ENCODE peak calls at places on chromosome 14, in four cellular contexts. T is WTC11, C is K562, Z is HepG2. L is an unnamed sample.

GRCh38 chr14:102610968-102611811 is 18.7 kb downstream of the RCOR1 start:
- DNase-seq in T (no peak), C (no peak), Z (no peak), L (no peak)

GRCh38 chr14:102055181-102055901 is 31.5 kb downstream of the HSP90AA1 start:
- DNase-seq in T (peak; percentile 57), C (no peak), Z (peak; percentile 18), L (no peak)

GRCh38 chr14:73833024-73833423 is 18.6 kb upstream of the PTGR2 start:
- DNase-seq in T (no peak), C (no peak), Z (no peak), L (no peak)

GRCh38 chr14:99286761-99287160 is 14.8 kb upstream of the BCL11B start:
- DNase-seq in T (no peak), C (no peak), Z (no peak), L (no peak)

GRCh38 chr14:92692822-92693226 is 55.6 kb downstream of the LGMN start:
- DNase-seq in T (no peak), C (no peak), Z (no peak), L (no peak)

GRCh38 chr14:54395284-54395683 is 1.5 kb upstream of the CDKN3 start:
- DNase-seq in T (no peak), C (no peak), Z (no peak), L (no peak)

GRCh38 chr14:101980700-101981099 is 16.3 kb downstream of the DYNC1H1 start:
- DNase-seq in T (no peak), C (no peak), Z (peak; percentile 35), L (peak; percentile 78)

GRCh38 chr14:72755766-72756165 is 138.1 kb downstream of the DPF3 start:
- DNase-seq in T (no peak), C (no peak), Z (no peak), L (no peak)

GRCh38 chr14:54681819-54682261 is 114.9 kb downstream of the SAMD4A start:
- DNase-seq in T (no peak), C (peak; percentile 25), Z (no peak), L (no peak)

GRCh38 chr14:67187210-67187609 is 2.0 kb upstream of the GARIN2 start:
- DNase-seq in T (no peak), C (no peak), Z (peak; percentile 38), L (peak; percentile 72)

GRCh38 chr14:30462358-30462757 is 96.6 kb upstream of the G2E3 start:
- DNase-seq in T (no peak), C (no peak), Z (no peak), L (no peak)

GRCh38 chr14:60051690-60052324 is 39.9 kb upstream of the PCNX4 start:
- DNase-seq in T (no peak), C (no peak), Z (no peak), L (no peak)

GRCh38 chr14:64569108-64570045 is 19.6 kb downstream of the PPP1R36 start:
- DNase-seq in T (no peak), C (no peak), Z (peak; percentile 10), L (peak; percentile 82)

GRCh38 chr14:72925815-72926291 is 411 bp upstream of the DCAF4 start:
- DNase-seq in T (no peak), C (no peak), Z (no peak), L (no peak)

GRCh38 chr14:70188608-70189540 is at the start of gene SLC8A3:
- DNase-seq in T (peak; percentile 59), C (no peak), Z (no peak), L (peak; percentile 40)

GRCh38 chr14:45201908-45202307 is 51.1 kb downstream of the MIS18BP1 start:
- DNase-seq in T (peak; percentile 33), C (peak; percentile 3), Z (peak; percentile 14), L (no peak)

GRCh38 chr14:94040247-94040646 is 14.1 kb downstream of the OTUB2 start:
- DNase-seq in T (no peak), C (no peak), Z (no peak), L (no peak)

GRCh38 chr14:55638665-55639064 is 58.7 kb downstream of the KTN1 start:
- DNase-seq in T (no peak), C (no peak), Z (no peak), L (no peak)

GRCh38 chr14:97218713-97219355 is 421.7 kb downstream of the VRK1 start:
- DNase-seq in T (peak; percentile 68), C (no peak), Z (no peak), L (peak; percentile 2)

GRCh38 chr14:73460691-73461127 is 2.4 kb upstream of the NUMB start:
- DNase-seq in T (no peak), C (no peak), Z (no peak), L (no peak)

GRCh38 chr14:84162658-84163057 is 1367.3 kb upstream of the FLRT2 start:
- DNase-seq in T (no peak), C (no peak), Z (no peak), L (no peak)

GRCh38 chr14:99320105-99320572 is 48.1 kb upstream of the BCL11B start:
- DNase-seq in T (peak; percentile 85), C (peak; percentile 78), Z (peak; percentile 29), L (peak; percentile 77)

GRCh38 chr14:62409185-62409584 is 636.1 kb downstream of the KCNH5 start:
- DNase-seq in T (no peak), C (no peak), Z (no peak), L (no peak)

GRCh38 chr14:61280526-61281185 is 482 bp downstream of the TMEM30B start:
- DNase-seq in T (peak; percentile 56), C (no peak), Z (no peak), L (peak; percentile 84)

GRCh38 chr14:104136472-104137296 is 1.7 kb upstream of the KIF26A start:
- DNase-seq in T (peak; percentile 28), C (no peak), Z (no peak), L (no peak)

GRCh38 chr14:102011631-102012030 is 47.3 kb downstream of the DYNC1H1 start:
- DNase-seq in T (no peak), C (no peak), Z (no peak), L (no peak)

GRCh38 chr14:32934891-32935633 is 3.6 kb upstream of the NPAS3 start:
- DNase-seq in T (peak; percentile 36), C (no peak), Z (no peak), L (no peak)

GRCh38 chr14:30330452-30330851 is 228.5 kb upstream of the G2E3 start:
- DNase-seq in T (no peak), C (peak; percentile 13), Z (no peak), L (no peak)

GRCh38 chr14:99522457-99522891 is 41.3 kb downstream of the CCNK start:
- DNase-seq in T (no peak), C (peak; percentile 30), Z (no peak), L (peak; percentile 55)

GRCh38 chr14:101961011-101961721 is 3.2 kb upstream of the DYNC1H1 start:
- DNase-seq in T (peak; percentile 82), C (peak; percentile 67), Z (peak; percentile 72), L (peak; percentile 77)

GRCh38 chr14:100158566-100159106 is 809 bp downstream of the DEGS2 start:
- DNase-seq in T (no peak), C (no peak), Z (no peak), L (no peak)

GRCh38 chr14:24366664-24367505 is 1.1 kb upstream of the NFATC4 start:
- DNase-seq in T (peak; percentile 93), C (peak; percentile 66), Z (peak; percentile 92), L (peak; percentile 84)

GRCh38 chr14:90755661-90756304 is 60.4 kb downstream of the TTC7B start:
- DNase-seq in T (no peak), C (no peak), Z (no peak), L (no peak)

GRCh38 chr14:106185837-106186233 is 659.5 kb downstream of the TMEM121 start:
- DNase-seq in T (no peak), C (no peak), Z (no peak), L (no peak)

GRCh38 chr14:24426150-24426911 is 3.1 kb downstream of the CBLN3 start:
- DNase-seq in T (no peak), C (no peak), Z (no peak), L (no peak)

GRCh38 chr14:63840981-63841380 is 11.8 kb upstream of the SYNE2 start:
- DNase-seq in T (peak; percentile 75), C (no peak), Z (peak; percentile 44), L (no peak)

GRCh38 chr14:76856769-76857168 is 30.6 kb downstream of the LRRC74A start:
- DNase-seq in T (no peak), C (no peak), Z (no peak), L (no peak)

GRCh38 chr14:22811752-22812151 is 3.5 kb downstream of the SLC7A7 start:
- DNase-seq in T (no peak), C (no peak), Z (no peak), L (no peak)
- TF ChIP-seq NR3C1 in T (no peak), C (no peak), Z (no peak), L (no peak)

DNA sequence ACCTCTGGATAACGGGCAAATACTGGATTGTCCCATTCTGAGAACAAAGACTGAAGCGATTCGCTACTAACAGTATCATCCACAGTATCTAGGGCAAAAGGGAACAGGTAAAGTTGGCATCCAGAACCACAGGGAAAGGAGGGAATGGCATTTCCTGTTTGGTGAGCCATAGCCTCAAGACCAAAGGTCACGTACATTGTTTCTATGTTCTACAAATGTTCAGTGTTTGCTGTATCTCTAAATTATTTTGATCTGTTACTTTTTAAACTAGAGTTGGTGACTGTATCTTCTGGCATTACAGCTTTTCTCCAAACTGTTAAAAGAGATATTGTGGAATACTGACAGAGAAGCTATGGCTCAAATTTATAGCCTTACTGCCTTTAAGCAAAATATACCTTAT is 9.7 kb downstream of the MLH3 start:
- DNase-seq in T (no peak), C (no peak), Z (peak; percentile 84), L (peak; percentile 54)
- TF ChIP-seq NR3C1 in T (no peak), C (no peak), Z (no peak), L (no peak)

GRCh38 chr14:95516554-95517209 is at the start of gene SYNE3:
- DNase-seq in T (peak; percentile 32), C (peak; percentile 80), Z (no peak), L (peak; percentile 46)

GRCh38 chr14:95520346-95520745 is 3.9 kb upstream of the SYNE3 start:
- DNase-seq in T (no peak), C (no peak), Z (no peak), L (no peak)

GRCh38 chr14:95515523-95516517 is 630 bp downstream of the SYNE3 start:
- DNase-seq in T (peak; percentile 68), C (peak; percentile 73), Z (peak; percentile 39), L (peak; percentile 74)

GRCh38 chr14:95519699-95520098 is 3.2 kb upstream of the SYNE3 start:
- DNase-seq in T (no peak), C (no peak), Z (no peak), L (no peak)

DNA sequence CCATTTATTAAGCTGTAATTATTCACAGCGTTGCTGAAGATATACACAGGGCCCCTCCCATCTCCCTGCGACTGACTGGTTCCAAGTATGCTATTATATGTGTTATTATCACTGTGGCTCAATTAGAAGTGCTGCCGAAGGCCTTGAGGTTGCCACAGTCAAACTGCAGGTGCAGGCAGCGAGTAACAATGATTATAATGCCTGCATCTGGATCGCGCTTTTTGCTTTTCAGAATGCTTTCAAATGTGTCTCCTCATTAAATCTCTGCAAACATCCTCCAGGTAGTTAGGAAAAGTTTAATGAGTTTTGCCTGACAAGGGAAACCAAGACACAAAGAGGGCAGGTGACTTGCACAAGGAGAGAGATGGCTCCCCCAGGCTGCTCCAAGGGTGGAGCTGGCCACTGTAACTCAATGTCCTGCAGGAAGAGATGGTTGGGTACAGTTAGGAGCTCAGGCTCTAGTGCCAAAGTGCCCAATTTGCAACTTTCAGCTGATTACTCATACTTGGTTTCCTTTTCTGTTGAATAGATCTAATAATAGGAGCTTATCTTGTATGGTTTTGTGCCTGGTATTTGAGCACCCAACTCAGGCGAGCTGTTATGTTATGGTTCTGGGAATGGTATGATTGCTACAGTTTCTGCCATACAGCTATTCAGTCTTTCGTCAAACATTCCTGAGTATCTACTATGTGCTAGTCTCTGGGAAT is 1.7 kb upstream of the SYNE3 start:
- DNase-seq in T (no peak), C (no peak), Z (no peak), L (no peak)
- TF ChIP-seq NR3C1 in T (no peak), C (no peak), Z (no peak), L (no peak)

GRCh38 chr14:69049675-69050074 is 70.6 kb upstream of the ACTN1 start:
- DNase-seq in T (no peak), C (no peak), Z (peak; percentile 29), L (no peak)
- TF ChIP-seq NR3C1 in T (no peak), C (no peak), Z (no peak), L (no peak)

GRCh38 chr14:89493877-89494634 is 77.0 kb upstream of the FOXN3 start:
- DNase-seq in T (no peak), C (no peak), Z (peak; percentile 73), L (no peak)
- TF ChIP-seq NR3C1 in T (no peak), C (no peak), Z (no peak), L (no peak)